ENCODE peak calls at places on chromosomes 5 and 9, in four cellular contexts. B is B cell, I is endothelial cell, V is uterus. Z is an unnamed sample.

GRCh38 chr9:114122152-114122615 is 23.1 kb upstream of the KIF12 start:
- DNase-seq in I (no peak), B (no peak), V (no peak), Z (no peak)

GRCh38 chr5:149153751-149154610 is 12.7 kb downstream of the ABLIM3 start:
- DNase-seq in V (no peak), B (no peak), I (no peak), Z (no peak)

GRCh38 chr9:85332487-85332886 is 409.3 kb downstream of the AGTPBP1 start:
- DNase-seq in B (no peak), V (no peak), I (peak), Z (no peak)

GRCh38 chr9:93128011-93128714 is 5.9 kb downstream of the NINJ1 start:
- DNase-seq in B (no peak), V (no peak), I (no peak), Z (no peak)

GRCh38 chr5:53355930-53356329 is 124.5 kb upstream of the FST start:
- DNase-seq in I (no peak), V (no peak), B (no peak), Z (no peak)

GRCh38 chr5:78751872-78752271 is 103.3 kb upstream of the LHFPL2 start:
- DNase-seq in I (no peak), B (no peak), V (no peak), Z (no peak)

GRCh38 chr5:180521101-180521500 is 26.9 kb downstream of the CNOT6 start:
- DNase-seq in I (no peak), V (no peak), B (no peak), Z (no peak)

GRCh38 chr5:178818094-178818493 is 41.7 kb upstream of the ZNF354B start:
- DNase-seq in I (no peak), B (no peak), V (no peak), Z (peak)

GRCh38 chr9:121295662-121296191 is 27.8 kb downstream of the GSN start:
- DNase-seq in I (no peak), B (no peak), V (peak), Z (no peak)

GRCh38 chr9:121294866-121295661 is 27.1 kb downstream of the GSN start:
- DNase-seq in I (no peak), B (no peak), V (peak), Z (no peak)

GRCh38 chr9:121297414-121297813 is 29.5 kb downstream of the GSN start:
- DNase-seq in V (no peak), B (no peak), I (no peak), Z (no peak)

GRCh38 chr9:121298016-121298538 is 30.1 kb downstream of the GSN start:
- DNase-seq in V (no peak), I (no peak), B (no peak), Z (no peak)

DNA sequence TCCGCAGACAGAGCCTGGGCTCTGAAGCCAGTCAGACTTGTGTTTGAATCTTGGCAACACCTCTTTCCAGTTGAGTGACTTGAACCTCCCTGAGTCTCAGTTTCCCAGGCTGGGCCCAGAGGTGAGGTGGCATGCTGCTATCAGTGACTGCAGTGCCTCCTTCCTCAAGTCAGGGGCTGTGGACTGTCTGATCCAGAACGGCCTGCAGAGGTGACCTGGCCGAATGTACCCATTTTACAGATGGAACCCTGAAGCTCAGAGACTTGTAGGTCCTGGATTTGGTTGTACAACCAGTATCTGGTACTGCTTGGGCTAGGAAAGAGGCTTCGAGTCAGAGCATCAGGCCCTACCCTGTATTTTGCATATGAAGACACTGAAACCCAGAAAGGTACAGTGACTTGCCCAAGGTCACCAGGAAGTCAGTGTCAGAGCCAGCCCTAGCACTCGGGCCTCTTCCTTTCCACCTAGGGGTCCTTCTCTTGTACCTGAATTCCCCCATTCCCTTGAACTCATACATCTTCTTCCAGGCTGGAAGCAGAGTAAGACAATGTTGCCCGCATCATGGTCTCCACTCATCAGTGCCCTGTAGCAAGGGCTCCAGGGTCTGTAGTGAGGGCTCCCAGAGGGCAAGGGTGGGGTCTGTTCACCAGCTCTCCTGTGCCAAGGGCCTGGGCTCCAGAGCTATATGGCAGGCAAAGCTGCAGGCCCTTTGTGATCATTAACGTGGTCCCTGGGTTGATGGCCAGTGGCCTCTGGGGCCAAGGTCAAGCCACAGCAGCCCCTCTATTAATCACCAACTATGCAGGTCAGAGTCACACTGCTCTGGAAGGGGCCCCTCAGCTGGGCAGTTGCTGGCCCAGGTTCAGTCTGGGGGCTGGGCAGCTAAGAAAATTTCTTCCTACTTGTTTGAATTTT is 28.5 kb downstream of the GSN start:
- DNase-seq in B (no peak), I (no peak), V (peak), Z (no peak)
- TF ChIP-seq CTCF in B (no peak), I (no peak), V (no peak), Z (no peak)

GRCh38 chr5:75510836-75511434 is 494 bp downstream of the CERT1 start:
- DNase-seq in I (peak), B (peak), V (peak), Z (no peak)
- TF ChIP-seq CTCF in I (no peak), B (no peak), V (no peak), Z (no peak)

GRCh38 chr5:14266171-14266570 is 123.0 kb downstream of the TRIO start:
- DNase-seq in I (no peak), B (no peak), V (no peak), Z (no peak)
- TF ChIP-seq CTCF in I (no peak), B (no peak), V (no peak), Z (no peak)

DNA sequence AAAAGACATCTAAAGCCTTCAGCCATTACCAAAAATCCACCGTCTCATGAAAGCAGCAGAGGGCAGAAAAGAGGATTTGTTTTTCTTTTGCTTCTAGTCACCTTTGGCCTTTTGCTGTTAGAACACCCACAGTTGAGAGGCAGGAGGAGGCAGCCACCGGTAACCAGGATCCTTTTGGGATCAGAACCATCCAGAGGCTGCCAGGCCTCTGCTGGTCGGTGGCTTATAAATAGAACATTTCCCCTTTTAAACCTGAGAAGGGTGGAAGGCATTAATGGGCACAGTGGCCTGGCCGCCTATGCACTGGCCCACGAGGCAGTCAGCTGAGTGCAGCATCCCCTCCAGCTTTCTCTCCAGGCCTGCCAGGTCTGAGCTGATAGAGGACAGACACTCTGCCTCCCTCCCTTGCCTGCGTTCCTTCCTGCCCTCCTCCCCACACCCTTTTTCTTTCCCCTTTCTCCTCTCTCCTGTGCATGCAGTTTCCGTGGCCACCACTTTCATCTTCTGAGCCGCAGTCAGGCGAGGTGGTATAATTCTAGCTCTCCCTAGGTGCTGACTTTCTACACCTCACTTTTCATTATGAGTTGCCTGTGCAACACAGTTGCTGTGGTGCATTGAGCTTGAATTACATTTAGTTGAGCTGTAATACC is 253.4 kb downstream of the ARHGAP26 start:
- DNase-seq in I (no peak), B (no peak), V (peak), Z (no peak)
- TF ChIP-seq CTCF in I (no peak), B (no peak), V (no peak), Z (no peak)

DNA sequence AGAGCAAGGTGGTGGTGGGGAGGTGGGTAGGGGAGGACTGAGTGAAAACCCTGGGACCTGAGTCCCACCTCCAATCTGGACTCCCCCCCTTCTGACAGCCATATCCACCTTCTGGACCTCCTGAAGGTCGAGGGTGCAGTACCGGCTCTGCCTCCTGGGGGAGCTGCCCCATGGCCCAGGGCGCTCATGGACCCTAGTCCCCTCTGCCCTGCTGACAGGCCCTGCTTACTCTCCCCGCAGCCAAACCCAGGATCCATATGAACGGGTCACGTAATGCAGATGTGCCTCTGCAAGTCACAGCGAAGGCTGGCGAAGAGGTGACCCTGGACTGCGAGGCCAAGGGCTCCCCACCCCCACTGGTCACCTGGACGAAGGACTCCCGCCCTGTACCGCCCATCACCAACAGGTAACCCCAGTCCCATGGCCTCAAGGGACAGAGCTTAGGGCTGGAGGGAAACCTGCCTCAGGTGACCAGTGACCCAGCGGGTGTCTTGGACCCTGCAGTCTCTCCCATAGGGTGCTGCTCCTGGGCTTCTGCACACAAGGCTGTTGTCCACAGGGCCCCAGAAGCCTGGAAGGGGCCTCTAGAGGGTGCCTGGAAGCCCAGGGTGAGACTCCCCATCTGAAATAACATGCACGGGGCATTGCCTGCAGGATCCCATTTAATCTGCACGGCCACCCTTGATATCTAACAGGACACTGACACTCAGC is 61.7 kb downstream of the HMCN2 start:
- DNase-seq in B (no peak), V (peak), I (peak), Z (no peak)
- TF ChIP-seq CTCF in B (peak), V (peak), I (peak), Z (no peak)

DNA sequence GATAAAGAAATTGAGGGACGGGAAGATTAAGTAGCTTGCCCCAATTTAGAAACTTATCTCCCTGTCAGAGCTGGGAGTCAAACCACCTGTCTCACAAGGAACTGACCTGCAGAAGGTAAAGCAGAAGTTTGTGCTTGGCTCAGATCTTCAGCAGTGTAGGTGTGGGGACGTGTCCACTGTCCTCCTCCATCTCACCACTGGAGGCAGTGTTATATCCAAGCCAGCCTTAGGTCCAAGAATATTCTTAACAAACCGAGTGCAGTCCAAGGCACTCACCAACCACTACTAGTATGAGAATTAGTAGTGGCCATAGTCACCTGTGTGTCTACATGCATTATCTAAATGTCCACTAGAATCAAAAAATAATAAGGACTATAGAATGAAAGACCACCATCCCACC is 86.3 kb upstream of the IRX1 start:
- DNase-seq in B (no peak), V (no peak), I (no peak), Z (no peak)
- TF ChIP-seq CTCF in B (no peak), V (no peak), I (no peak), Z (peak)

DNA sequence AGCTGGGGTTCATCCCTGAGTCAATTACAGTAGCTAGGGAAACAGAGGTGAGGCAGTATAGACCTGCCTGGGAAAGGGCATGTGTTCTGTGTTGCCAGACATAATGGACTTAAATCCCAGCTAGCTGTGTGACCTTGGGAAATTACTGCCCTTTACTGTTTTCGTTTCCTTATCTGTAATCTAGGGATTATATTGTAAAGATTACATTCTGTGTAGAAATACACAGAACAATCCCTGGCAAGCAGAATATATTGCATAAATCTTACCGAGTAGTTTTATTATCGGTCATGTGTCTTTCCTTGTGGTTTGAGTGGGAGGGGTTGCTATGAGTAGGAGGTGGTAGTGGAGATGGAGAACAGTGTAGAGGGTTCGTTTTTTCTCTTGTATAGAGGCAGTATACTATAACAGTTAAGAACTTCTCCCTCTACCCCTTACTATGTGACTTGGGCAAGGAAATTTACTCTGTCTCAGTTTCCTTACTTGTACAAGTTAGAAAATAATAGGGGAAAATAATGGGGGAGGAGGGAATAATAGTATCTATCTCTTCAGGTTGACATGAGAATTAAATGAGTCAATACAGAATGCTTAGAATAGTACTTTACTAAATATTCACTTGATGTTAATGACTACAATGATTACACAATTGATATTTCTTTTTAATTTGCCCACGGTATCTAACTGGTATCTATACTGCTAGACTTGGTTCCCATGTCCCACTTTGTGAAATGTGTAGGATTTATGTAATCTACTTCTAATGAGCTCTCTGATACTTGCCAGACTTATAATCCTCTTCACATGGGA is 7.1 kb upstream of the DMXL1 start:
- DNase-seq in V (no peak), I (no peak), B (no peak), Z (no peak)
- TF ChIP-seq CTCF in V (no peak), I (no peak), B (no peak), Z (no peak)

GRCh38 chr5:116035123-116035522 is 2.9 kb downstream of the ARL14EPL start:
- DNase-seq in B (no peak), V (no peak), I (no peak), Z (no peak)

GRCh38 chr5:116032991-116033390 is 719 bp downstream of the ARL14EPL start:
- DNase-seq in I (no peak), B (no peak), V (no peak), Z (no peak)

GRCh38 chr5:116037236-116037822 is 5.1 kb downstream of the ARL14EPL start:
- DNase-seq in V (no peak), I (no peak), B (no peak), Z (no peak)

GRCh38 chr5:116032094-116032517 is at the start of gene ARL14EPL:
- DNase-seq in V (no peak), B (peak), I (no peak), Z (no peak)
- TF ChIP-seq CTCF in V (no peak), B (peak), I (no peak), Z (peak)

Z was measured in LNCaP clone FGC.